ENCODE peak calls at places on chromosomes 12 and 14, in ten cellular contexts. R is astrocyte; L is CD8-positive, alpha-beta T cell; B is A673; J is HCT116; H is astrocyte of the cerebellum; M is Panc1; K is kidney epithelial cell; E is stomach; W is OCI-LY7. Q is an unnamed sample.

GRCh38 chr12:97960741-97961608 is 498.4 kb downstream of the RMST start:
- DNase-seq in R (peak; percentile 2), L (no peak), B (peak; percentile 56), J (peak; percentile 8), H (no peak), M (peak; percentile 20), K (no peak), E (peak; percentile 28), W (peak; percentile 55), Q (peak; percentile 1)

GRCh38 chr14:29897181-29897580 is 30.5 kb downstream of the PRKD1 start:
- DNase-seq in R (no peak), L (no peak), B (no peak), J (no peak), H (no peak), M (no peak), K (no peak), E (no peak), W (no peak), Q (no peak)

GRCh38 chr14:32938719-32939253 is at the start of gene NPAS3:
- DNase-seq in R (no peak), L (no peak), B (no peak), J (no peak), H (no peak), M (no peak), K (no peak), E (no peak), W (no peak), Q (no peak)

GRCh38 chr14:54901380-54902142 is 1.1 kb downstream of the GCH1 start:
- DNase-seq in R (no peak), L (peak; percentile 7), B (peak; percentile 26), J (no peak), H (no peak), M (no peak), K (no peak), E (no peak), W (peak; percentile 13), Q (peak; percentile 26)

GRCh38 chr12:103326190-103326589 is 169.6 kb downstream of the C12orf42 start:
- DNase-seq in R (no peak), L (no peak), B (peak; percentile 26), J (peak; percentile 18), H (no peak), M (no peak), K (no peak), E (no peak), W (peak; percentile 33), Q (no peak)

GRCh38 chr12:43315961-43316360 is 236.0 kb downstream of the ADAMTS20 start:
- DNase-seq in R (peak; percentile 42), L (no peak), B (no peak), J (no peak), H (peak; percentile 79), M (no peak), K (no peak), E (no peak), W (no peak), Q (peak; percentile 86)

GRCh38 chr14:31435276-31435675 is 14.9 kb upstream of the HEATR5A start:
- DNase-seq in R (peak; percentile 87), L (no peak), B (peak; percentile 50), J (no peak), H (peak; percentile 42), M (no peak), K (no peak), E (no peak), W (no peak), Q (peak; percentile 57)

GRCh38 chr14:39884091-39884490 is 451.9 kb upstream of the FBXO33 start:
- DNase-seq in R (no peak), L (no peak), B (no peak), J (no peak), H (no peak), M (no peak), K (no peak), E (no peak), W (no peak), Q (no peak)

GRCh38 chr12:6792522-6793201 is 3.3 kb downstream of the CD4 start:
- DNase-seq in R (no peak), L (peak; percentile 18), B (no peak), J (no peak), H (no peak), M (no peak), K (no peak), E (no peak), W (no peak), Q (no peak)

GRCh38 chr14:65019944-65020566 is 33.4 kb downstream of the FNTB start:
- DNase-seq in R (peak; percentile 78), L (no peak), B (peak; percentile 54), J (peak; percentile 53), H (peak; percentile 79), M (peak; percentile 10), K (peak; percentile 47), E (peak; percentile 41), W (peak; percentile 64), Q (peak; percentile 91)

GRCh38 chr12:4284306-4284705 is 10.7 kb downstream of the CCND2 start:
- DNase-seq in R (no peak), L (no peak), B (no peak), J (no peak), H (no peak), M (no peak), K (no peak), E (no peak), W (no peak), Q (no peak)

GRCh38 chr12:4282103-4282891 is 8.7 kb downstream of the CCND2 start:
- DNase-seq in R (no peak), L (no peak), B (no peak), J (no peak), H (no peak), M (no peak), K (no peak), E (no peak), W (no peak), Q (no peak)

GRCh38 chr12:4283512-4284255 is 10.1 kb downstream of the CCND2 start:
- DNase-seq in R (no peak), L (no peak), B (no peak), J (no peak), H (no peak), M (no peak), K (no peak), E (no peak), W (no peak), Q (no peak)

GRCh38 chr12:4281173-4281654 is 7.7 kb downstream of the CCND2 start:
- DNase-seq in R (no peak), L (no peak), B (no peak), J (no peak), H (no peak), M (no peak), K (no peak), E (no peak), W (no peak), Q (no peak)

GRCh38 chr12:4282892-4283511 is 9.4 kb downstream of the CCND2 start:
- DNase-seq in R (no peak), L (no peak), B (no peak), J (no peak), H (no peak), M (no peak), K (no peak), E (no peak), W (no peak), Q (no peak)
- TF ChIP-seq CTCF in R (no peak), L (no peak), B (peak; percentile 6), J (no peak), H (no peak), M (no peak), K (no peak), E (no peak), W (peak; percentile 30), Q (no peak)

GRCh38 chr12:117072736-117073475 is 26.3 kb downstream of the TESC start:
- DNase-seq in R (no peak), L (no peak), B (no peak), J (no peak), H (no peak), M (no peak), K (no peak), E (no peak), W (no peak), Q (no peak)
- H3K4me3 ChIP-seq in R (no peak overlapping the region), L (no peak overlapping the region), B (no peak overlapping the region), J (no peak overlapping the region), H (no peak overlapping the region), M (no peak overlapping the region), K (no peak overlapping the region), E (no peak overlapping the region), W (no peak overlapping the region), Q (no peak overlapping the region)

GRCh38 chr12:127984386-127985055 is 282.4 kb upstream of the TMEM132C start:
- DNase-seq in R (peak; percentile 66), L (no peak), B (no peak), J (no peak), H (no peak), M (no peak), K (no peak), E (no peak), W (no peak), Q (peak; percentile 18)

DNA sequence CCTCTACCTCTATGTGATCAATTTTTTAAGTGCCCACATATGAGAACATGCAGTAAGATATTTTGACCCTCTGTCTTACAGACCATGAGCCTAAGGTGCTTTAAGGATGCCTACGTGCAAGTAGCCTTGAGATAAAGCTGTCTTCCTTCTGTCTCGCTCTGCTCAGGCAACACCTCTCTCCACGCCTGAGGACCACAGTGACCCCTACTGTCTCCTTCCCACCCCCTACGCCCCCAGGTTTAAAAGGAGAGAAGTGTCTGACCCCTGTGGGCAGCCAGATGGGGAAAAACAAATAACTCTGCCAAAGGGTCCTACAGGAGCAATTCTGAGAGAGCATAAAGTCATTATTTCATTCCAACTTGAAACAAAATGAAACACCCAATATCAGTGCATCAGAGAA is 286.4 kb upstream of the TMEM132C start:
- DNase-seq in R (no peak), L (no peak), B (no peak), J (no peak), H (no peak), M (no peak), K (no peak), E (no peak), W (no peak), Q (no peak)
- TF ChIP-seq CTCF in R (no peak), L (no peak), B (no peak), J (no peak), H (no peak), M (no peak), K (no peak), E (no peak), W (no peak), Q (no peak)

GRCh38 chr12:70247653-70248199 is 4.5 kb downstream of the CNOT2 start:
- DNase-seq in R (no peak), L (no peak), B (no peak), J (no peak), H (no peak), M (no peak), K (no peak), E (no peak), W (no peak), Q (no peak)

GRCh38 chr12:70243510-70244331 is 488 bp downstream of the CNOT2 start:
- DNase-seq in R (peak; percentile 54), L (peak; percentile 51), B (peak; percentile 78), J (peak; percentile 13), H (no peak), M (no peak), K (no peak), E (peak; percentile 60), W (peak; percentile 75), Q (peak; percentile 75)

GRCh38 chr12:70248916-70249315 is 5.7 kb downstream of the CNOT2 start:
- DNase-seq in R (no peak), L (no peak), B (no peak), J (no peak), H (no peak), M (no peak), K (no peak), E (no peak), W (no peak), Q (peak; percentile 28)

GRCh38 chr12:70245458-70245857 is 2.2 kb downstream of the CNOT2 start:
- DNase-seq in R (no peak), L (no peak), B (no peak), J (no peak), H (no peak), M (no peak), K (no peak), E (no peak), W (no peak), Q (no peak)

GRCh38 chr12:70246580-70246979 is 3.3 kb downstream of the CNOT2 start:
- DNase-seq in R (peak; percentile 45), L (no peak), B (no peak), J (no peak), H (no peak), M (no peak), K (no peak), E (no peak), W (no peak), Q (peak; percentile 50)
- H3K4me3 ChIP-seq in R (peak overlapping the region; percentile 2), L (no peak overlapping the region), B (no peak overlapping the region), J (no peak overlapping the region), H (no peak overlapping the region), M (no peak overlapping the region), K (no peak overlapping the region), E (no peak overlapping the region), W (peak overlapping the region; percentile 98), Q (no peak overlapping the region)

Q was measured in choroid plexus epithelial cell.